ENCODE peak calls at places on chromosome 18, in four cellular contexts. N is right lobe of liver; O is CD8-positive, alpha-beta T cell; B is CD4-positive, alpha-beta memory T cell. Q is an unnamed sample.

GRCh38 chr18:36300211-36300610 is 2.7 kb downstream of the FHOD3 start:
- DNase-seq in O (no peak), B (no peak), N (no peak), Q (no peak)

GRCh38 chr18:28541941-28542340 is 365.0 kb upstream of the CDH2 start:
- DNase-seq in N (no peak), B (no peak), O (no peak), Q (no peak)

GRCh38 chr18:32177530-32177929 is 12.3 kb upstream of the MEP1B start:
- DNase-seq in N (no peak), B (no peak), O (no peak), Q (no peak)

GRCh38 chr18:74353169-74353775 is 37.6 kb downstream of the C18orf63 start:
- DNase-seq in B (peak; percentile 67), N (no peak), O (peak; percentile 57), Q (peak; percentile 35)

GRCh38 chr18:39825485-39825884 is 2129.5 kb upstream of the PIK3C3 start:
- DNase-seq in B (no peak), O (no peak), N (no peak), Q (no peak)

GRCh38 chr18:8489761-8490160 is 119.5 kb upstream of the RAB12 start:
- DNase-seq in O (no peak), N (no peak), B (no peak), Q (no peak)

GRCh38 chr18:21362921-21363320 is 120.9 kb downstream of the GREB1L start:
- DNase-seq in O (no peak), B (no peak), N (no peak), Q (no peak)

GRCh38 chr18:71899707-71900483 is 644.2 kb downstream of the CBLN2 start:
- DNase-seq in O (no peak), B (no peak), N (no peak), Q (no peak)

GRCh38 chr18:21330122-21330701 is 88.2 kb downstream of the GREB1L start:
- DNase-seq in N (peak; percentile 92), O (no peak), B (no peak), Q (no peak)

GRCh38 chr18:11339121-11339520 is 189.8 kb upstream of the PIEZO2 start:
- DNase-seq in O (no peak), N (no peak), B (no peak), Q (no peak)

GRCh38 chr18:30271716-30272115 is 770.8 kb downstream of the DSC3 start:
- DNase-seq in B (no peak), N (no peak), O (no peak), Q (no peak)

GRCh38 chr18:56028514-56028913 is 440.5 kb upstream of the TCF4 start:
- DNase-seq in O (no peak), B (no peak), N (no peak), Q (no peak)

GRCh38 chr18:75408554-75409506 is 18.7 kb downstream of the SMIM21 start:
- DNase-seq in B (no peak), N (no peak), O (no peak), Q (no peak)

GRCh38 chr18:69890558-69890957 is 57.1 kb downstream of the CD226 start:
- DNase-seq in B (no peak), N (no peak), O (no peak), Q (no peak)

GRCh38 chr18:7415081-7415894 is 151.8 kb upstream of the PTPRM start:
- DNase-seq in N (no peak), O (no peak), B (no peak), Q (no peak)

GRCh38 chr18:76380791-76381405 is 114.1 kb downstream of the ZNF516 start:
- DNase-seq in B (no peak), O (no peak), N (no peak), Q (no peak)

GRCh38 chr18:58867281-58867961 is 2.7 kb downstream of the ZNF532 start:
- DNase-seq in N (no peak), O (no peak), B (no peak), Q (no peak)
- H3K27ac ChIP-seq in N (no peak overlapping the region), O (no peak overlapping the region), B (no peak overlapping the region), Q (no peak overlapping the region)

GRCh38 chr18:62751341-62751821 is 36.0 kb downstream of the PHLPP1 start:
- DNase-seq in N (no peak), B (no peak), O (no peak), Q (no peak)
- H3K4me1 ChIP-seq in N (peaks cover 21% of the 10 kb centered on the region), B (no peaks in the 10 kb centered on the region), O (peaks cover 5% of the 10 kb centered on the region), Q (no peaks in the 10 kb centered on the region)

GRCh38 chr18:46915800-46916550 is 1.3 kb downstream of the PIAS2 start:
- DNase-seq in B (no peak), N (no peak), O (no peak), Q (no peak)

GRCh38 chr18:46916551-46917107 is 678 bp downstream of the PIAS2 start:
- DNase-seq in N (no peak), B (no peak), O (peak; percentile 54), Q (no peak)

GRCh38 chr18:46910856-46911255 is 6.5 kb downstream of the PIAS2 start:
- DNase-seq in O (no peak), N (no peak), B (no peak), Q (no peak)
- H3K36me3 ChIP-seq in O (no peaks in the 10 kb centered on the region), N (no peaks in the 10 kb centered on the region), B (no peaks in the 10 kb centered on the region), Q (no peaks in the 10 kb centered on the region)

DNA sequence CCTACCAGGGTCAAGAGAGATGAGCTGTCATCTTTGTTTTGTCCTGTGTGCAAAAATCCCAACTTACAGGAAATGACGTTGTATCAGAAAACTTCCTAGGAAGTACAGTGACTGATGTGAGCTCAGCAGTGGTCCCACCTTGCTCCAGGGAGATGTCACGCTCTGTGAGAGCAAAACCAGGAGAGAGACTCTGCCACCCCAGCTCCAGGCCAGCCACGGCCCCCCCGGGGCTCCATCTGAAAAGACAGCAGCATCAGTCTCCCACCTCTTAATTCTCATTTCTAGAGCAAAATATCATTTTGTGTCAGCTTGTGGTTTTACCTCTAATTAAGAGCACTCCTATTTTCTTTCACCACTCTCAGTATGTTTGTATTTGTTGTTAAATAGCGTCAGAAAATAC is 57.5 kb downstream of the MYL12B start:
- DNase-seq in B (no peak), O (no peak), N (no peak), Q (no peak)
- H3K27ac ChIP-seq in B (no peak overlapping the region), O (no peak overlapping the region), N (no peak overlapping the region), Q (no peak overlapping the region)

GRCh38 chr18:63216911-63217311 is 102.7 kb downstream of the BCL2 start:
- DNase-seq in O (peak; percentile 43), B (peak; percentile 41), N (no peak), Q (no peak)

GRCh38 chr18:63213331-63213900 is 106.2 kb downstream of the BCL2 start:
- DNase-seq in B (peak; percentile 37), O (no peak), N (no peak), Q (no peak)

GRCh38 chr18:63213936-63214671 is 105.5 kb downstream of the BCL2 start:
- DNase-seq in O (no peak), N (no peak), B (no peak), Q (no peak)

GRCh38 chr18:63218472-63218871 is 101.1 kb downstream of the BCL2 start:
- DNase-seq in N (no peak), O (no peak), B (no peak), Q (no peak)

GRCh38 chr18:63216497-63216896 is 103.1 kb downstream of the BCL2 start:
- DNase-seq in O (no peak), B (peak; percentile 28), N (no peak), Q (no peak)
- H3K4me1 ChIP-seq in O (peaks cover 86% of the 10 kb centered on the region), B (peaks cover 88% of the 10 kb centered on the region), N (no peaks in the 10 kb centered on the region), Q (peaks cover 84% of the 10 kb centered on the region)

DNA sequence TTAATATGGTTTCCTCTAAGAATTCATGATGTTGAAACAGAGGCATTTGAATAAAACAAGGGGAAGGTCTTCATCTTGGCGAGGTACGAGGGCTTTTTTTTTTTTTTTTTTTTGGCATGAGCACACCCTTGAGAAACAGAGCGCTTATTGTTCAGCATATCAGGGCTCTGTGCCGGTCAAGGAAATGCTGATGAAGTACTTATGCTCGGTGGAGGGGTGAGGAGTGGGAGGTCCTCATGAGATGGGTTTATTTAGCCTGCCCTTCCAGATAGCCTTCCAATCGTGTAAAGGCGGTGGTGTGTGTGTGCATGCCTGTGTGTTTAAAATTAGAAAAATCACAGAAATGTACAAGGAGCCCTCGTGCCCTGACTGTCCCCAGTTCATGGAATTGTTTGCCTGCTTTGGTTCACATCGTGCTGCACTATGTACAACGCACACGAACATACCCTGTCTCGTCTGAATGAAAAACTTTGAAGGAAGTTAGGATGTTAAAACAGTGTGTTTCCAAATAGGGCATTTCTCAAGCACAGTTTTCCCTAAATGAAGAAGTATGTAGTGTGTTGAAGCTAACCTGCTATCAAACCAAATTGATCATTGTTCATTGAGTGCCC is 158.5 kb upstream of the KCTD1 start:
- DNase-seq in B (no peak), N (no peak), O (no peak), Q (no peak)
- H3K36me3 ChIP-seq in B (no peaks in the 10 kb centered on the region), N (no peaks in the 10 kb centered on the region), O (no peaks in the 10 kb centered on the region), Q (no peaks in the 10 kb centered on the region)

GRCh38 chr18:13039806-13040205 is 48.6 kb downstream of the CEP192 start:
- DNase-seq in O (no peak), N (no peak), B (no peak), Q (no peak)
- H3K27ac ChIP-seq in O (no peak overlapping the region), N (no peak overlapping the region), B (no peak overlapping the region), Q (no peak overlapping the region)

GRCh38 chr18:44589709-44590108 is 91.0 kb upstream of the SETBP1 start:
- DNase-seq in N (no peak), B (no peak), O (no peak), Q (no peak)
- H3K4me1 ChIP-seq in N (no peaks in the 10 kb centered on the region), B (no peaks in the 10 kb centered on the region), O (no peaks in the 10 kb centered on the region), Q (no peaks in the 10 kb centered on the region)

GRCh38 chr18:79982736-79983135 is 5.6 kb downstream of the TXNL4A start:
- DNase-seq in B (no peak), N (no peak), O (peak; percentile 31), Q (no peak)
- H3K36me3 ChIP-seq in B (peaks cover 7% of the 10 kb centered on the region), N (no peaks in the 10 kb centered on the region), O (no peaks in the 10 kb centered on the region), Q (peaks cover 10% of the 10 kb centered on the region)

GRCh38 chr18:45539383-45539960 is 75.8 kb upstream of the SLC14A2 start:
- DNase-seq in B (no peak), N (no peak), O (no peak), Q (no peak)
- H3K27ac ChIP-seq in B (no peak overlapping the region), N (no peak overlapping the region), O (no peak overlapping the region), Q (no peak overlapping the region)

Q was measured in CD8-positive, alpha-beta memory T cell.